ENCODE peak calls at places on chromosomes 13 and 19, in six cellular contexts. V, Q, Z, R, M and Y are unnamed samples.

GRCh38 chr13:31073859-31074718 is 87.6 kb downstream of the HSPH1 start:
- DNase-seq in V (no peak), Q (no peak), Z (peak; percentile 61), R (peak; percentile 52), M (no peak), Y (peak; percentile 43)

GRCh38 chr19:14544977-14545715 is 15.8 kb downstream of the TECR start:
- DNase-seq in V (peak; percentile 47), Q (peak; percentile 95), Z (peak; percentile 71), R (no peak), M (no peak), Y (no peak)

GRCh38 chr13:74406439-74406838 is 272.2 kb upstream of the KLF12 start:
- DNase-seq in V (no peak), Q (no peak), Z (no peak), R (no peak), M (no peak), Y (no peak)

GRCh38 chr13:20134732-20135131 is 26.1 kb downstream of the GJA3 start:
- DNase-seq in V (no peak), Q (no peak), Z (no peak), R (no peak), M (no peak), Y (no peak)

GRCh38 chr19:4909172-4909896 is at the start of gene UHRF1:
- DNase-seq in V (no peak), Q (no peak), Z (peak; percentile 49), R (peak; percentile 80), M (no peak), Y (peak; percentile 18)

GRCh38 chr19:4185413-4186086 is 3.1 kb downstream of the ANKRD24 start:
- DNase-seq in V (no peak), Q (no peak), Z (no peak), R (no peak), M (no peak), Y (no peak)

GRCh38 chr19:33767898-33768413 is 28.7 kb upstream of the KCTD15 start:
- DNase-seq in V (no peak), Q (no peak), Z (no peak), R (peak; percentile 32), M (no peak), Y (no peak)

GRCh38 chr19:41939861-41940442 is 11.7 kb upstream of the ERFL start:
- DNase-seq in V (no peak), Q (no peak), Z (no peak), R (peak; percentile 41), M (no peak), Y (peak; percentile 31)

GRCh38 chr19:18274776-18275356 is 614 bp upstream of the IQCN start:
- DNase-seq in V (peak; percentile 91), Q (peak; percentile 78), Z (peak; percentile 90), R (peak; percentile 92), M (peak; percentile 64), Y (peak; percentile 87)

GRCh38 chr13:39767791-39768564 is 112.5 kb downstream of the COG6 start:
- DNase-seq in V (no peak), Q (no peak), Z (no peak), R (no peak), M (no peak), Y (no peak)

GRCh38 chr13:27043013-27043412 is 128.6 kb downstream of the USP12 start:
- DNase-seq in V (no peak), Q (peak; percentile 81), Z (peak; percentile 96), R (peak; percentile 98), M (peak; percentile 96), Y (peak; percentile 96)

GRCh38 chr19:1082928-1083816 is 12.0 kb downstream of the POLR2E start:
- DNase-seq in V (no peak), Q (no peak), Z (no peak), R (no peak), M (no peak), Y (no peak)

GRCh38 chr13:44810067-44810840 is 179.0 kb downstream of the NUFIP1 start:
- DNase-seq in V (peak; percentile 55), Q (no peak), Z (no peak), R (no peak), M (no peak), Y (no peak)

GRCh38 chr13:71751074-71751473 is 115.9 kb downstream of the DACH1 start:
- DNase-seq in V (no peak), Q (no peak), Z (no peak), R (no peak), M (no peak), Y (no peak)

GRCh38 chr19:39996218-39996810 is 546 bp upstream of the ZNF546 start:
- DNase-seq in V (no peak), Q (peak; percentile 52), Z (peak; percentile 68), R (peak; percentile 73), M (peak; percentile 14), Y (no peak)

GRCh38 chr13:27338816-27339215 is 68.2 kb downstream of the RASL11A start:
- DNase-seq in V (no peak), Q (no peak), Z (no peak), R (peak; percentile 53), M (no peak), Y (peak; percentile 24)

GRCh38 chr19:48596679-48597465 is 9.7 kb upstream of the SPACA4 start:
- DNase-seq in V (no peak), Q (no peak), Z (peak; percentile 38), R (no peak), M (no peak), Y (no peak)

GRCh38 chr19:48511800-48512503 is at the start of gene LMTK3:
- DNase-seq in V (no peak), Q (peak; percentile 94), Z (no peak), R (peak; percentile 69), M (no peak), Y (peak; percentile 36)

GRCh38 chr19:4977299-4978174 is 8.6 kb downstream of the KDM4B start:
- DNase-seq in V (peak; percentile 51), Q (no peak), Z (peak; percentile 77), R (peak; percentile 95), M (peak; percentile 70), Y (no peak)

GRCh38 chr19:50003810-50004419 is 21.3 kb downstream of the VRK3 start:
- DNase-seq in V (peak; percentile 64), Q (peak; percentile 51), Z (peak; percentile 98), R (peak; percentile 97), M (peak; percentile 90), Y (peak; percentile 98)

GRCh38 chr19:5925830-5926459 is 11.9 kb downstream of the CAPS start:
- DNase-seq in V (no peak), Q (no peak), Z (no peak), R (no peak), M (no peak), Y (no peak)